ENCODE peak calls at places on chromosomes 16 and 17, in seven cellular contexts. R is GM10248; I is WTC11; D is activated CD4-positive, alpha-beta memory T cell treated with anti-CD3 and anti-CD28 coated beads, Interleukin-2, amount 10 ng/mL, durations not matched to agents 7 days and 5 days; N is HT1080; Y is fibroblast of the conjunctiva; O is SJSA1. K is an unnamed sample.

GRCh38 chr16:31080756-31081419 is 6.7 kb downstream of the ZNF646 start:
- DNase-seq in R (no peak), I (no peak), D (no peak), N (no peak), Y (no peak), O (no peak), K (no peak)

GRCh38 chr17:79154446-79154845 is 79.8 kb downstream of the ENGASE start:
- DNase-seq in R (no peak), I (no peak), D (no peak), N (no peak), Y (no peak), O (no peak), K (no peak)

GRCh38 chr16:22250522-22250921 is 44.4 kb downstream of the EEF2K start:
- DNase-seq in R (no peak), I (no peak), D (no peak), N (no peak), Y (no peak), O (no peak), K (no peak)

GRCh38 chr17:76139801-76140660 is 1.0 kb downstream of the FOXJ1 start:
- DNase-seq in R (peak; percentile 65), I (peak; percentile 50), D (no peak), N (no peak), Y (no peak), O (no peak), K (no peak)

GRCh38 chr16:55955845-55956244 is 80.7 kb upstream of the CES5A start:
- DNase-seq in R (no peak), I (no peak), D (no peak), N (no peak), Y (no peak), O (no peak), K (no peak)

GRCh38 chr17:41848788-41849187 is 11.2 kb downstream of the KLHL10 start:
- DNase-seq in R (no peak), I (no peak), D (no peak), N (no peak), Y (peak; percentile 9), O (no peak), K (no peak)

GRCh38 chr17:40471856-40472732 is 28.8 kb downstream of the IGFBP4 start:
- DNase-seq in R (no peak), I (no peak), D (no peak), N (no peak), Y (no peak), O (no peak), K (no peak)

GRCh38 chr16:66935319-66936011 is at the start of gene CES2:
- DNase-seq in R (no peak), I (no peak), D (no peak), N (peak; percentile 22), Y (no peak), O (no peak), K (no peak)

GRCh38 chr17:21296097-21297025 is 11.8 kb downstream of the MAP2K3 start:
- DNase-seq in R (no peak), I (no peak), D (no peak), N (peak; percentile 69), Y (no peak), O (no peak), K (no peak)

GRCh38 chr16:24677388-24677787 is 52.1 kb upstream of the TNRC6A start:
- DNase-seq in R (no peak), I (no peak), D (no peak), N (no peak), Y (no peak), O (no peak), K (no peak)

GRCh38 chr17:28792877-28793666 is 49.3 kb downstream of the TRAF4 start:
- DNase-seq in R (no peak), I (no peak), D (no peak), N (no peak), Y (no peak), O (no peak), K (no peak)

GRCh38 chr16:615122-615521 is 15.7 kb upstream of the WFIKKN1 start:
- DNase-seq in R (no peak), I (no peak), D (no peak), N (no peak), Y (no peak), O (no peak), K (no peak)

GRCh38 chr16:63655846-63656245 is 1466.0 kb downstream of the CDH11 start:
- DNase-seq in R (no peak), I (no peak), D (no peak), N (no peak), Y (no peak), O (no peak), K (peak; percentile 6)

GRCh38 chr17:6279659-6280058 is 155.3 kb downstream of the AIPL1 start:
- DNase-seq in R (no peak), I (peak; percentile 81), D (no peak), N (no peak), Y (no peak), O (no peak), K (no peak)

GRCh38 chr16:51302042-51302441 is 151.0 kb upstream of the SALL1 start:
- DNase-seq in R (no peak), I (no peak), D (no peak), N (no peak), Y (no peak), O (no peak), K (no peak)

GRCh38 chr16:72162105-72162680 is 9.8 kb downstream of the PMFBP1 start:
- DNase-seq in R (no peak), I (no peak), D (no peak), N (no peak), Y (no peak), O (no peak), K (no peak)

GRCh38 chr16:89737341-89738071 is 16.2 kb downstream of the ZNF276 start:
- DNase-seq in R (no peak), I (no peak), D (peak; percentile 70), N (no peak), Y (no peak), O (no peak), K (no peak)

GRCh38 chr16:69531988-69532387 is 33.8 kb upstream of the NFAT5 start:
- DNase-seq in R (no peak), I (no peak), D (no peak), N (no peak), Y (no peak), O (no peak), K (no peak)

GRCh38 chr16:31451681-31452351 is 7.5 kb upstream of the ARMC5 start:
- DNase-seq in R (no peak), I (peak; percentile 61), D (no peak), N (peak; percentile 64), Y (peak; percentile 60), O (peak; percentile 74), K (no peak)

GRCh38 chr17:31663576-31663975 is 195.5 kb downstream of the COPRS start:
- DNase-seq in R (no peak), I (no peak), D (no peak), N (no peak), Y (no peak), O (no peak), K (no peak)

GRCh38 chr16:3819741-3820724 is 60.5 kb downstream of the CREBBP start:
- DNase-seq in R (no peak), I (no peak), D (no peak), N (peak; percentile 76), Y (peak; percentile 87), O (no peak), K (no peak)

GRCh38 chr16:54928421-54929089 is 2.1 kb upstream of the IRX5 start:
- DNase-seq in R (peak; percentile 24), I (no peak), D (peak; percentile 53), N (peak; percentile 37), Y (no peak), O (peak; percentile 79), K (peak; percentile 30)

GRCh38 chr17:40582328-40582901 is 17.1 kb upstream of the CCR7 start:
- DNase-seq in R (peak; percentile 64), I (no peak), D (peak; percentile 78), N (peak; percentile 7), Y (no peak), O (no peak), K (no peak)

GRCh38 chr17:78421534-78422266 is 43.3 kb downstream of the PGS1 start:
- DNase-seq in R (peak; percentile 88), I (peak; percentile 91), D (peak; percentile 81), N (peak; percentile 67), Y (peak; percentile 56), O (peak; percentile 88), K (peak; percentile 71)

GRCh38 chr17:948284-948852 is 31.2 kb downstream of the NXN start:
- DNase-seq in R (no peak), I (peak; percentile 63), D (no peak), N (no peak), Y (no peak), O (no peak), K (no peak)

GRCh38 chr16:12700161-12700560 is 103.5 kb downstream of the CPPED1 start:
- DNase-seq in R (no peak), I (no peak), D (no peak), N (no peak), Y (no peak), O (no peak), K (no peak)

GRCh38 chr17:45895304-45895968 is 1.1 kb downstream of the MAPT start:
- DNase-seq in R (no peak), I (peak; percentile 38), D (no peak), N (no peak), Y (no peak), O (no peak), K (peak; percentile 32)

GRCh38 chr16:13181432-13181831 is 280.0 kb downstream of the SHISA9 start:
- DNase-seq in R (no peak), I (no peak), D (no peak), N (no peak), Y (no peak), O (no peak), K (no peak)

GRCh38 chr16:52265446-52265861 is 281.5 kb downstream of the TOX3 start:
- DNase-seq in R (no peak), I (no peak), D (no peak), N (no peak), Y (no peak), O (no peak), K (no peak)

GRCh38 chr16:11404608-11405007 is 59.3 kb downstream of the RMI2 start:
- DNase-seq in R (no peak), I (no peak), D (no peak), N (no peak), Y (no peak), O (no peak), K (no peak)

GRCh38 chr17:2776589-2777241 is 19.5 kb upstream of the RAP1GAP2 start:
- DNase-seq in R (no peak), I (peak; percentile 76), D (no peak), N (no peak), Y (no peak), O (no peak), K (peak; percentile 65)